ENCODE peak calls at places on chromosome 10, in four cellular contexts. A is HEK293T; G is stimulated activated CD8-positive, alpha-beta memory T cell treated with anti-CD3 and anti-CD28 coated beads, Interleukin-12 subunit alpha, Interleukin-12 subunit beta, amount 100 ng/mL, for 1 hour; J is naive thymus-derived CD4-positive, alpha-beta T cell. P is an unnamed sample.

GRCh38 chr10:80382989-80383388 is 25.4 kb upstream of the PRXL2A start:
- DNase-seq in A (peak), G (no peak), J (peak), P (peak)

GRCh38 chr10:16381083-16381482 is 55.7 kb upstream of the PTER start:
- DNase-seq in A (no peak), G (no peak), J (no peak), P (no peak)

GRCh38 chr10:121919666-121920065 is 8.2 kb downstream of the ATE1 start:
- DNase-seq in A (no peak), G (no peak), J (no peak), P (no peak)

GRCh38 chr10:80411267-80411668 is 2.9 kb downstream of the PRXL2A start:
- DNase-seq in A (no peak), G (no peak), J (no peak), P (no peak)

GRCh38 chr10:48257407-48257961 is 17.0 kb downstream of the FRMPD2 start:
- DNase-seq in A (no peak), G (no peak), J (no peak), P (no peak)

GRCh38 chr10:21526952-21527633 is 1.6 kb upstream of the SKIDA1 start:
- DNase-seq in A (no peak), G (no peak), J (peak), P (peak)

GRCh38 chr10:6108631-6109443 is 20.0 kb downstream of the RBM17 start:
- DNase-seq in A (peak), G (no peak), J (peak), P (peak)

GRCh38 chr10:58063854-58064480 is 203.7 kb downstream of the IPMK start:
- DNase-seq in A (no peak), G (no peak), J (no peak), P (no peak)

GRCh38 chr10:61963669-61964058 is 62.2 kb downstream of the ARID5B start:
- DNase-seq in A (no peak), G (no peak), J (no peak), P (no peak)

GRCh38 chr10:110372656-110373055 is 67.9 kb upstream of the SMNDC1 start:
- DNase-seq in A (no peak), G (no peak), J (no peak), P (no peak)